ENCODE peak calls at places on chromosome 1, in seven cellular contexts. One of them, this sample, is unnamed.

GRCh38 chr1:201904579-201904978 is 15.9 kb downstream of the SHISA4 start:
- DNase-seq in astrocyte: peak
- DNase-seq in DMS153: no peak
- DNase-seq in RPMI7951: peak
- DNase-seq in effector memory CD8-positive, alpha-beta T cell: no peak
- DNase-seq in posterior cingulate gyrus: no peak
- DNase-seq in GM12892: no peak
- DNase-seq in this sample: no peak

GRCh38 chr1:221743416-221744208 is 1.7 kb upstream of the DUSP10 start:
- DNase-seq in GM12892: no peak
- DNase-seq in posterior cingulate gyrus: no peak
- DNase-seq in effector memory CD8-positive, alpha-beta T cell: no peak
- DNase-seq in astrocyte: no peak
- DNase-seq in RPMI7951: no peak
- DNase-seq in DMS153: no peak
- DNase-seq in this sample: no peak

GRCh38 chr1:24027838-24028468 is 47.8 kb upstream of the SRSF10 start:
- DNase-seq in effector memory CD8-positive, alpha-beta T cell: no peak
- DNase-seq in astrocyte: peak
- DNase-seq in GM12892: no peak
- DNase-seq in DMS153: peak
- DNase-seq in RPMI7951: peak
- DNase-seq in posterior cingulate gyrus: no peak
- DNase-seq in this sample: no peak

GRCh38 chr1:244800821-244801220 is 34.6 kb upstream of the COX20 start:
- DNase-seq in RPMI7951: no peak
- DNase-seq in GM12892: no peak
- DNase-seq in astrocyte: no peak
- DNase-seq in posterior cingulate gyrus: no peak
- DNase-seq in effector memory CD8-positive, alpha-beta T cell: no peak
- DNase-seq in DMS153: no peak
- DNase-seq in this sample: no peak

GRCh38 chr1:54172614-54173312 is 20.0 kb upstream of the CDCP2 start:
- DNase-seq in astrocyte: no peak
- DNase-seq in posterior cingulate gyrus: no peak
- DNase-seq in DMS153: no peak
- DNase-seq in GM12892: no peak
- DNase-seq in effector memory CD8-positive, alpha-beta T cell: no peak
- DNase-seq in RPMI7951: no peak
- DNase-seq in this sample: no peak

GRCh38 chr1:27521336-27522147 is 31.6 kb upstream of the WASF2 start:
- DNase-seq in effector memory CD8-positive, alpha-beta T cell: peak
- DNase-seq in RPMI7951: no peak
- DNase-seq in GM12892: no peak
- DNase-seq in astrocyte: no peak
- DNase-seq in posterior cingulate gyrus: peak
- DNase-seq in DMS153: no peak
- DNase-seq in this sample: peak

GRCh38 chr1:18893120-18893519 is 9.2 kb downstream of the ALDH4A1 start:
- DNase-seq in effector memory CD8-positive, alpha-beta T cell: no peak
- DNase-seq in GM12892: no peak
- DNase-seq in DMS153: no peak
- DNase-seq in astrocyte: peak
- DNase-seq in posterior cingulate gyrus: no peak
- DNase-seq in RPMI7951: no peak
- DNase-seq in this sample: no peak

GRCh38 chr1:90155721-90156487 is 161.0 kb downstream of the ZNF326 start:
- DNase-seq in RPMI7951: no peak
- DNase-seq in posterior cingulate gyrus: no peak
- DNase-seq in astrocyte: no peak
- DNase-seq in DMS153: no peak
- DNase-seq in effector memory CD8-positive, alpha-beta T cell: no peak
- DNase-seq in GM12892: no peak
- DNase-seq in this sample: no peak

This sample was measured in hippocampal formation.